ENCODE peak calls at places on chromosomes 13 and 19, in six cellular contexts. T is adrenal gland, I is suprapubic skin, J is spleen, B is stomach, W is transverse colon. K is an unnamed sample.

GRCh38 chr19:3148503-3148902 is 12.7 kb downstream of the GNA15 start:
- DNase-seq in T (no peak), I (no peak), J (no peak), B (no peak), W (no peak), K (no peak)

GRCh38 chr19:17999685-18000479 is 8.1 kb upstream of the ARRDC2 start:
- DNase-seq in T (no peak), I (no peak), J (peak), B (no peak), W (peak), K (no peak)

GRCh38 chr19:1468274-1469199 is 10.5 kb downstream of the C19orf25 start:
- DNase-seq in T (no peak), I (no peak), J (no peak), B (no peak), W (no peak), K (no peak)

GRCh38 chr13:113927661-113928581 is 46.0 kb downstream of the C13orf46 start:
- DNase-seq in T (no peak), I (peak), J (peak), B (peak), W (peak), K (peak)

GRCh38 chr13:51771418-51772104 is 32.4 kb downstream of the DHRS12 start:
- DNase-seq in T (no peak), I (no peak), J (no peak), B (no peak), W (no peak), K (no peak)

GRCh38 chr19:40512473-40513344 is 45.9 kb downstream of the SPTBN4 start:
- DNase-seq in T (peak), I (no peak), J (no peak), B (peak), W (no peak), K (no peak)

GRCh38 chr19:21434516-21434915 is 37.6 kb downstream of the ZNF493 start:
- DNase-seq in T (no peak), I (no peak), J (no peak), B (no peak), W (no peak), K (no peak)

GRCh38 chr19:17762505-17763229 is 11.4 kb downstream of the FCHO1 start:
- DNase-seq in T (peak), I (no peak), J (no peak), B (no peak), W (peak), K (no peak)

GRCh38 chr19:2034729-2035589 is 16.1 kb downstream of the MKNK2 start:
- DNase-seq in T (peak), I (peak), J (peak), B (peak), W (peak), K (no peak)

GRCh38 chr19:29810504-29810871 is 1.3 kb upstream of the CCNE1 start:
- DNase-seq in T (peak), I (no peak), J (peak), B (no peak), W (peak), K (peak)

GRCh38 chr13:34361528-34361927 is 543.6 kb downstream of the RFC3 start:
- DNase-seq in T (no peak), I (no peak), J (no peak), B (no peak), W (no peak), K (no peak)

GRCh38 chr13:110374644-110375370 is 67.7 kb downstream of the COL4A2 start:
- DNase-seq in T (no peak), I (no peak), J (no peak), B (no peak), W (no peak), K (no peak)

DNA sequence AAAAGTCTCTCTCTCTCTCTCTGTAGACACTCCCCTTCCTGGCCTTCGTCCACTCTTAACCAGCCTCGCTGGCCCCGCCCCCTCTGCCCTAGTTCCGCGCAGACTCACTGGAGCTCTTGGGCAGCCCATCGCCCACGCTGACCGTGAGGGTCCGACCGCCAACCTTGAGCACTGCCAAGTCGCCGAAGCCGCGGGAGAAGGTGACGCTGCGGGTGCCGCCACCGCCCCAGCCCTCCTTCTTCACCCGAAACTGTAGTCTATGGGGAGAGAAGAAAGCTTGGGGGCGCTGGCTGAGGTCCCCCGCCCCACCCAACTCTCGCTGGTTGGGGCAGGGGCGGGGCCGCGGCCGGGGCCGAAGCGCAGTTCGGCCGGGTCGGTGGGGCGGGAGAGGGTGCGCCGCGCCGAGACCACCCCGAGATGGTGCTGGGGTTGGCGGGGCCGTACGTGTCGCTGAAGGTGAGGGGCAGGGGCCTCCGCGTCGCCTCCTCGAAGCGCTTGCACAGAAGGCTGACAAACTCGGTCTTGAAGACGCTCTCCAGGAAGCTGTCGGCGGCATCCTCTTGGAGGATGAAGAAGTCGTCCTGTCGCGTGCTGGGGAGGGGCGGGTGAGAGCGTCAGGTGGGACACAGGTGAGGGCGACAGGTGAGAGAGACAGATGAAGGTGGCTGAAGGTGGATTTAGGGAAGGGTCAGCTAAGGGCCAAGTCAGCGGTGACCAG is 12.5 kb upstream of the ZNF414 start:
- DNase-seq in T (peak), I (peak), J (peak), B (peak), W (peak), K (peak)
- TF ChIP-seq POLR2A in T (peak), I (no peak), J (no peak), B (no peak), W (peak), K (peak)

DNA sequence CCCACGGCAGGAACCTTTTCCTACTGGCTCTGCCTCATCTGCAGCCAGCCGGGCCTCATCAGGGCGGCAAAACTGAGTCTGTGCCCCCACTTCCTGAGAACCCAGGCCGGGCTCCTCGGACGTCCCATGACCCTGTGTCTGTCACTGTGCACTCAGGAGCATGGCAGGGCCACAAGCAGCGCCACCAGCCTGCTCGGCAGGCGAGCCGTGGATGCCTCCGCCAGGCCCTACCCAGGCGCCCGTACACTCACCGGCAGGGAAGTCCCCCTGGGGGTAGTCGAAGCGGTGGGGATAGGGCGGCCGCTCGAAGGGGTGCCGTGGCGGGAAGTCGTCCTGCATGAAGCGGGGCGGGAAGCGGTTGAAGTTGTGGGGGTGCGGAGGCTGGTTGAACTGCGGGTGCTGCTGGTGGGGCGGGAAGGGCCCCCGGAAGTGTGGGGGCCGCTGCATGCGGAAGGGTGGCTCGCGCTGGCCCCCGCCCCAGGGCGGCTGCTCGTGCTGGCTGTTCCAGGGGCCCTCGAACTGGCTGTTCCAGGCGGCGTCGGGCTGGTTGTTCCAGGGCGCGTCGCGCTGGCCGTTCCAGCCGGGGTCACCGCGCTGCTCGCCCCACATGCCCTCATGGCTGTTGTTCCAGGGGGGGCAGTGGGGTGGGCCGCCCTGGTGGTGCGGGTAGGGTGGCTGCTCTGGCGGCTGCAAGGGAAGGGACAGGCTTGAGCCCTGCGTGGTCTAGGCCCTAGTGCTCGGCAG is 17.1 kb downstream of the CHERP start:
- DNase-seq in T (no peak), I (no peak), J (no peak), B (no peak), W (no peak), K (no peak)
- TF ChIP-seq POLR2A in T (no peak), I (no peak), J (no peak), B (no peak), W (no peak), K (no peak)

GRCh38 chr19:50657222-50657669 is 8.0 kb downstream of the C19orf81 start:
- DNase-seq in T (no peak), I (no peak), J (no peak), B (no peak), W (no peak), K (no peak)

GRCh38 chr19:50660083-50660366 is 10.8 kb downstream of the C19orf81 start:
- DNase-seq in T (no peak), I (no peak), J (no peak), B (no peak), W (no peak), K (no peak)

GRCh38 chr19:50659318-50660082 is 10.3 kb downstream of the C19orf81 start:
- DNase-seq in T (no peak), I (no peak), J (no peak), B (no peak), W (no peak), K (no peak)

GRCh38 chr19:50658438-50659317 is 9.4 kb downstream of the C19orf81 start:
- DNase-seq in T (peak), I (no peak), J (peak), B (peak), W (peak), K (peak)

DNA sequence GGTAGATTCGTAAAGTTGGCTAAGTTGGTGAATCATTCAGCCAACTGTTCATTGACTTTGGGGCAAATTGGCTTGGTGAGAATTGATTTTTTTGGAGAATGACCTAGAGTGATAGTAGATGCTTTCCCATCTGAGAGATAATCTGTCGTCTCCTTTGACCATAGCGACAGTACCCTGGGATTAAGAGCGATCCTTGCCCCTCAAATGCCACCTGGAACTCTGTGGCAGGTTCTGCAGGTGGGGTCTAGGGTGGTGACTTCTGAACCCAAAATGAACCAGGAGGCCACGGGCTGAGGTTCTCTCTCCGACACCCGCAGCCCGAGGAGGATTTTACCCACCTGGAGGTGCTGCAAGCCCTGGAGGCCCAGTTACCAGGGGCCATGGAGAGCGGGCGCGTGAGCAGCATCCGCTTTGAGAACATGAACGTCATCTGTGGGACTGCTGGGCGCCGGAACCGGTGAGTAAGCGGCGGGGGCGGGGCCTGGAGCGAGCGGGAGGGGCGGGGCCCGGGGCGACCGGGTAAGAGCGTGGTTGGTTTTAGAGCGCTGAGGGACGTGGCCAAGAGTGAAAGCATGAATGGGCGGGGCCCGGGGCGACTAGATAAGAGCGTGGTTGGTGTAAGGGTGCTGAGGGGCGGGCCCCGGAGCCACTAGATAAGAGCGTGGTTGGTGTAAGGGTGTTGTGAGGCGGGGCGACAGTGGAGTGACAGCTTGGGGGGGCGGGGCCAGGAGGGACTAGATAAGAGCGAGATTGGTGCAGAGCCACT is 8.6 kb downstream of the C19orf81 start:
- DNase-seq in T (peak), I (peak), J (peak), B (peak), W (peak), K (peak)
- TF ChIP-seq POLR2A in T (no peak), I (no peak), J (no peak), B (no peak), W (no peak), K (no peak)

DNA sequence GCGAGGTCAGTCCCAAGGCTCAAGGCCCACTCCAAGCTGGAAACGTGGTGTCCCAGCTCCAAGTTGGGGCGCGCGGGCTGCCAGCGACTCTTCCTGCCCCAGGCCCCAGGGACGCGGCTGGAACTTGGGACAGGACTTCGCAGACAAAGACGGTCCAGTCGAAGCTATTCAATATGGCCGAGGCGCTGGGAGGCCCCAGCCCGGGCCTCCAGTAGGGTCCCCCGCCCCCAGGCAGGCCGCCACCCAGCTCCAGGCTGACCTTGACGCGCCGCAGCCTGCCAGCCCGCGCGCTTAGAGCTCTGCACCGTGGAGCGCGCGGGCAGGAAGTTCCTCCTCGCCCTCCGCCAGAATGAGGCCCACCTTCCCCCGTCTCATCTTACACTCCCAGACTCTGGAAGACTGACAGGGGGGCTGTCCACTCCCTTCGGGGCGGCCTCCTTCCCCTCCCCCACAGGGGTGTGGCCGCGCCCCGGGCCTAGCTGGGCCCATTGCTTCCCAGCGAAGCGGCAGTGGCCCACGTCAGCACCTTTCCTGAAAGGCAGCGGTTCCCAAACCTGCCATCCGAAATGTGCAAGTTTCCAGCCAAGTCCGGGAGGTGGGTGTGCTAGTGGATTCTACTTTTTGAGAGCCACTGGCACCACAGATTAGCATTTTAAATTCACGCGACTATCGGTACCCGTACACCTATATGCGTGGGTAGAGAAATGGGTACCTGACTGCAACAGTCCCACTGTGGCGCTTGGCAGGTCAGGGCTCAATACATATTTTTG is at the start of gene CCDC8:
- DNase-seq in T (peak), I (no peak), J (no peak), B (no peak), W (peak), K (peak)
- TF ChIP-seq POLR2A in T (peak), I (no peak), J (no peak), B (no peak), W (peak), K (peak)

DNA sequence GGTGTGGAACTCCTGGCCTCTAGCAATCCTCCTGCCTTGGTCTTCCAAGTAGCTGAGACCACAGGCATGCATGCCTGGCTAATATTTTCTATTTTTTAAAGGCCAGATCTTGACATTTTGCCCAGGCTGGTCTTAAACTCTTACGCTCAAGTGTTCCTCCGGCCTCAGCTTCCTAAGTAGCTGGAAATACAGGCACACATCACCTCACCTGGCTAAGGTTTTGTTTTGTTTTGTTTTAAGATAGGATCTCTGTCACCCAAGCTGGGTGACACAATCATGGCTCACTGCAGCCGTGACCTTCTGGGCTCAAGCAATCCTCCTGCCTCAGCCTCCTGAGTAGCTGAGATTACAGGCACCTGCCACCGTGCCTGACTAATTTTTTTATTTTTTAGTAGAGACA is 5.5 kb upstream of the RLN3 start:
- DNase-seq in T (no peak), I (no peak), J (no peak), B (no peak), W (no peak), K (no peak)
- TF ChIP-seq POLR2A in T (no peak), I (no peak), J (no peak), B (no peak), W (no peak), K (no peak)

GRCh38 chr19:57437931-57438330 is 2.8 kb downstream of the ZNF749 start:
- DNase-seq in T (no peak), I (no peak), J (no peak), B (no peak), W (no peak), K (no peak)

GRCh38 chr19:57434386-57435061 is 601 bp upstream of the ZNF749 start:
- DNase-seq in T (no peak), I (no peak), J (no peak), B (no peak), W (no peak), K (no peak)

GRCh38 chr19:57438925-57439324 is 3.8 kb downstream of the ZNF749 start:
- DNase-seq in T (no peak), I (no peak), J (no peak), B (no peak), W (no peak), K (no peak)

GRCh38 chr19:57436392-57436791 is 1.3 kb downstream of the ZNF749 start:
- DNase-seq in T (no peak), I (no peak), J (no peak), B (no peak), W (no peak), K (no peak)

GRCh38 chr19:57435062-57435978 is at the start of gene ZNF749:
- DNase-seq in T (peak), I (peak), J (peak), B (peak), W (peak), K (peak)
- TF ChIP-seq POLR2A in T (peak), I (no peak), J (no peak), B (no peak), W (peak), K (no peak)

DNA sequence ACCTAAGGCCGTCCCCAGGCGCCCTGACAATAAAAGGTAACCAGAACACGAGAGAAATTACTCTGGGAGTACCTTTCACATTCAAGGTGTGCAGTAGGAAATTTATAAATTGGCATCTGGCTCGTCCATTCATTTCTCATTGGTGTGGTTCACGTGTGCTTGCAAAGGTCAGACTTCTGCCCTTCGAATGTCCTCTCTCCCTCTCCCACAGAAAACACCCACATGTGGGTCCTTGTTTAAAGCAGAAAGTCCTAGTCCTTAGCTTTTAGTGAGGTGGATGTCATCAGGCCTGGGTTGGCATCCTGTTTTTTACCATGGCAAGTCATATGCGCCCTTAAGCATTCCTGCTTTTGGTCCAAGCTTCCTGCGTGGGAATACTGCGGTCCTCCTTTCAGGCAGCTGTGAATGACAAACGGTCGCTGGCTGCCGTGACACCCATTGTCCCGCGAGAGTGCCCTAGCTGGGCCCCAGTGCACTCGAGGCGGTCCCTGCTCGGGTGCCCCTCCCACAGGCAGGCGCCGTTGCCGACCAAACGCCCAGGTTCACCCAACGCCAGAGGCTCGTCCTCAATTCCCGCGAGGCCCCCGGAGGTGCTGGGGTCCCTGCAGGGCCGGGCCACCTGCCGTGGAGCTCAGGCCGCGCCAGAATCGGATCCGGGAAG is at the start of gene NUDT19:
- DNase-seq in T (peak), I (peak), J (peak), B (peak), W (peak), K (peak)
- TF ChIP-seq POLR2A in T (peak), I (no peak), J (peak), B (no peak), W (peak), K (no peak)

K was measured in uterus.